ENCODE peak calls at places on chromosomes 4 and X, in eight cellular contexts. Q is GM23248, A is PC-3, X is fibroblast of lung, O is mesenchymal stem cell, Y is mammary epithelial cell, F is H1, B is HCT116. R is an unnamed sample. For H3K9me3 and H3K36me3, the result is how much of the 10 kb centered on the place peaks cover.

GRCh38 chrX:27555514-27555913 is 34.6 kb upstream of the DCAF8L2 start:
- DNase-seq in O (peak), Y (peak), A (peak), B (no peak), Q (peak), F (no peak), X (peak), R (peak)

GRCh38 chrX:67961516-67961915 is 417.7 kb downstream of the AR start:
- DNase-seq in O (no peak), Y (no peak), X (no peak), Q (no peak), B (no peak), F (no peak), A (no peak), R (no peak)

GRCh38 chr4:53614616-53615015 is 23.3 kb upstream of the LNX1 start:
- DNase-seq in X (no peak), Q (peak), A (peak), Y (no peak), F (no peak), O (no peak), B (no peak), R (no peak)

GRCh38 chrX:23765449-23765848 is 17.5 kb upstream of the SAT1 start:
- DNase-seq in A (peak), X (no peak), F (no peak), B (no peak), Q (peak), O (no peak), Y (peak), R (no peak)

GRCh38 chr4:159487284-159487747 is 384.4 kb downstream of the RAPGEF2 start:
- DNase-seq in B (peak), A (peak), X (peak), O (peak), Q (peak), Y (peak), F (peak), R (peak)

GRCh38 chrX:3317191-3317718 is 29.2 kb downstream of the MXRA5 start:
- DNase-seq in B (no peak), A (no peak), F (no peak), O (no peak), X (no peak), Y (no peak), Q (no peak), R (no peak)

GRCh38 chr4:168923526-168924194 is 86.4 kb downstream of the CBR4 start:
- DNase-seq in Q (peak), F (no peak), A (peak), X (peak), B (peak), O (peak), Y (peak), R (peak)

GRCh38 chr4:108356209-108356535 is 187.4 kb upstream of the LEF1 start:
- DNase-seq in Y (no peak), Q (no peak), X (no peak), F (no peak), O (no peak), A (no peak), B (no peak), R (no peak)

GRCh38 chr4:86496094-86497060 is 97.7 kb upstream of the PTPN13 start:
- DNase-seq in F (no peak), B (peak), A (peak), X (peak), Q (peak), O (peak), Y (peak), R (peak)

GRCh38 chrX:45849261-45849660 is 648.6 kb upstream of the DIPK2B start:
- DNase-seq in A (peak), F (no peak), X (peak), Y (peak), O (peak), Q (peak), B (peak), R (peak)

GRCh38 chrX:149962859-149963757 is 24.8 kb upstream of the EOLA2 start:
- DNase-seq in A (peak), B (peak), F (no peak), O (peak), X (peak), Y (peak), Q (peak), R (peak)

GRCh38 chr4:147057631-147057980 is 111.9 kb upstream of the TTC29 start:
- DNase-seq in B (no peak), A (peak), F (no peak), X (peak), Q (peak), O (peak), Y (peak), R (peak)

GRCh38 chr4:35934370-35934981 is 309.8 kb downstream of the ARAP2 start:
- DNase-seq in F (no peak), O (peak), X (peak), A (peak), Y (peak), B (peak), Q (peak), R (peak)

GRCh38 chr4:53923921-53924320 is 140.5 kb downstream of the CHIC2 start:
- DNase-seq in X (no peak), B (no peak), O (no peak), Y (peak), F (no peak), Q (no peak), A (peak), R (no peak)

GRCh38 chrX:43349363-43349762 is 306.7 kb upstream of the MAOA start:
- DNase-seq in O (peak), Y (peak), A (peak), F (no peak), B (peak), X (no peak), Q (peak), R (peak)

GRCh38 chr4:20248155-20248558 is 3.5 kb upstream of the SLIT2 start:
- DNase-seq in B (peak), X (peak), F (no peak), A (peak), Q (peak), O (peak), Y (no peak), R (peak)

GRCh38 chrX:13702390-13702789 is 13.5 kb downstream of the RAB9A start:
- DNase-seq in B (no peak), O (no peak), A (no peak), X (no peak), Q (no peak), F (no peak), Y (no peak), R (no peak)

GRCh38 chr4:108030332-108030731 is 40.6 kb downstream of the HADH start:
- DNase-seq in X (peak), O (peak), A (peak), Y (peak), F (peak), B (peak), Q (peak), R (peak)

GRCh38 chr4:48370260-48371134 is 29.2 kb downstream of the SLAIN2 start:
- DNase-seq in B (no peak), F (no peak), O (no peak), Y (no peak), X (no peak), Q (no peak), A (no peak), R (no peak)

GRCh38 chrX:65241059-65241721 is 264.9 kb upstream of the ZC4H2 start:
- DNase-seq in Q (peak), Y (no peak), F (no peak), O (no peak), B (no peak), A (no peak), X (no peak), R (peak)

GRCh38 chr4:37770016-37770415 is 56.5 kb upstream of the PGM2 start:
- DNase-seq in Q (peak), F (no peak), Y (no peak), B (no peak), X (peak), A (no peak), O (no peak), R (peak)

GRCh38 chrX:151723156-151723760 is 7.4 kb downstream of the FATE1 start:
- DNase-seq in B (no peak), O (no peak), F (no peak), A (no peak), X (no peak), Y (no peak), Q (no peak), R (no peak)
- H3K9me3 ChIP-seq in B (under half), O (under half), F (under half), A (under half), X (under half), Y (under half), Q (under half), R (under half)

GRCh38 chrX:16842684-16843083 is 27.5 kb downstream of the RBBP7 start:
- DNase-seq in Y (no peak), Q (peak), X (peak), A (no peak), O (no peak), B (no peak), F (no peak), R (no peak)
- H3K36me3 ChIP-seq in Y (under half), Q (under half), X (under half), A (half or more), O (under half), B (under half), F (under half), R (half or more)

GRCh38 chr4:82754546-82755165 is 43.9 kb downstream of the SCD5 start:
- DNase-seq in Y (no peak), O (no peak), F (no peak), B (no peak), A (no peak), Q (no peak), X (no peak), R (no peak)
- H3K9ac ChIP-seq in Y (no peak), O (no peak), F (no peak), B (no peak), A (no peak), Q (no peak), X (no peak), R (no peak)

DNA sequence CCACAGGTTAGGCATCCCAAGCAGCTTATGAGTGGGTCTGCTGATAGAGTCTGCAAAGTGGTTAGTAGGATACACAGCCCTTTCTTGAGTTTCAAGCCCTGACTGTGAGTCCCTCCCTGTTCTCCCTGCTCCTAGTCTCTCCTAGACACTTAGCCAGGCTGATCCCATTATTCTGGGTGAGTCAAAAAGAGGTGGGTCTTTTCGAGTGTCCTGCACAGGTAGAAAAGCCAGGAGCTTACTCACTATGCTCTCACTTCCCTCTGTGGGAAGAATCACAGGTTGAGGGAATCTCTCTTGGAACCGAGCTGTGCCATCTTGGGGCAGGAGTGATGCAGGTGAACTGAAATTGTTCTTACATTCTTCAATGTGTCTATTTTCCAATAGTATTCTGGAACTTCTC is 29.7 kb downstream of the SCLT1 start:
- DNase-seq in Y (peak), O (no peak), Q (no peak), A (peak), X (no peak), F (no peak), B (no peak), R (no peak)
- H3K9me3 ChIP-seq in Y (under half), O (half or more), Q (under half), A (under half), X (under half), F (under half), B (under half), R (under half)

DNA sequence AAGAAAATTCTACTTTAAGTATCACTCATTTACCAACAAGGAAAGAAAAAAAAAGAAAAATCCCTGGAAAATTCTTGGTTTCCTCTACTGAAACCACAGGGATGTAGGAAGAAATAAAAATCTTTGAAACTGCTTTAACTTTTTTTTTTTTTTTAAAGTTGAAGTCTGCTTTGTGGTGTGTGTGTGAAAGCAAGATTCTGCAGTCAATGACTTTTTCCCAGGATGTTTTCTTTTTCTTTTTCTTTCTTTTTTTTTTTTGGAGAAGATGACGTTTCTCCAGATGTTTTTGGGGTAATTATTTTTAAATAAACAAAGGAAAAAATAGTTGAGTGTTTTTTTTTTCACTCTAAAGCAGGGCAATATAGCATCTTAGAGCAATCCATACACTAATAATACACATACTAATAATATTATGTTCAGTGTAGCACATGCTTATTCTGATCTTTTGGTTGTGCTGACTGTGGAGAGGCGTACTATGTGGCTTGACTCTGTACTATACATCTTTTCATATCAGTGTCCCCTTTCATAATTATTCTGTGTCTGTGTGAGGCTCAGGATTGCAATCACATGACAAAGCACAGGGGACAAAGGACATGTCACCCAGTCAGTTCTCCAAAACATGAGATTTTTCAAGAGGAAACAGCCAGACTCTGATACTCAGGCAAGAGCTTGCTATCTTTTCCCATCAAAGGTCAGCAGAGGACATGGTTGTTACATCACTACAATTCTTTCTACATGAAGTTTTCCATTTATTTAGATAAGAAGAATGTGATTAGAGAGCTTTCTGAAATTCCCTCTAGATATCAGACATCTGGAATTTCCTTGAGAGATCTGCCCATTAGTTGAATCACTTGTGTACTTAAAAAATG is 111.0 kb downstream of the PDE5A start:
- DNase-seq in O (peak), B (no peak), F (no peak), A (no peak), Y (no peak), X (peak), Q (peak), R (peak)
- H3K36me3 ChIP-seq in O (under half), B (under half), F (under half), A (under half), Y (under half), X (under half), Q (under half), R (under half)

GRCh38 chr4:76074468-76074867 is at the start of gene ART3:
- DNase-seq in B (no peak), Y (no peak), X (no peak), O (peak), A (no peak), Q (no peak), F (no peak), R (no peak)

GRCh38 chr4:76078033-76078613 is 3.6 kb downstream of the ART3 start:
- DNase-seq in B (no peak), F (no peak), Y (no peak), Q (no peak), A (no peak), X (no peak), O (no peak), R (peak)

GRCh38 chr4:76074995-76075600 is 589 bp downstream of the ART3 start:
- DNase-seq in Y (no peak), O (no peak), Q (no peak), F (no peak), X (no peak), A (no peak), B (no peak), R (no peak)

GRCh38 chr4:76067652-76068286 is 6.7 kb upstream of the ART3 start:
- DNase-seq in O (peak), F (no peak), Q (peak), X (peak), Y (peak), B (peak), A (peak), R (peak)

GRCh38 chr4:76072760-76073159 is 1.7 kb upstream of the ART3 start:
- DNase-seq in F (no peak), Y (no peak), X (no peak), Q (no peak), A (no peak), B (no peak), O (no peak), R (no peak)
- H3K9ac ChIP-seq in F (no peak), Y (no peak), X (no peak), Q (no peak), A (no peak), B (no peak), O (no peak), R (no peak)

DNA sequence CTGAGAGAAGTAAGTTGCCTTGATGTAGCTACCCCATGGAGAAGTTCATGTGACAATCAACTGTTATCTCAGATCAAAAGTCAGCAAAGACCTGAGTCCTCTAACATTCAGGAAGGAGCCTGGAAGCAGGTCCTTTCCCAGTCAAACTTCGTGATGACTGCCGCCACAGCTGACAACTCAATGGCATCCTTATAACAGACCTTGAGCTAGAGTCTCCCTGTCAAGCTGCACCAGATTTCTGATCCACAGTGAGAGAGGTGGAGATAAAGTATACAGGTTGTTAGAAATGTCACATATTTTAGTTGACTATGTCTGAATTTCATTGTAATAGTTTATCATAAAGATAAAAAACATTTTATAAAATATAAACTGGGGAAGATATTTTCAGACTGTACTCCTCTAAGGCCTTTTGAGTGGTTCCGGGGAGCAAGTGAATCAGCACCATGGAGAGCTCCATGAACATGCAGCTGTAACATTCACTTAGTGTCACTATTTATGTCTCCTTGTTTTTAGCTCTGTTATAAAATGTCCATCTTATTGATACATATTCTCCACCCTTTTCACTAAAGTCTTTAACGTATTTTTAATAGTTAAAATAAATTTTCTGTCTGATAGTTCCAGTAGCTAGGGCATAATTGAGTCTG is 1653.5 kb upstream of the AGA start:
- DNase-seq in F (no peak), O (peak), Y (no peak), Q (peak), B (no peak), A (peak), X (peak), R (peak)
- H3K9me3 ChIP-seq in F (under half), O (under half), Y (under half), Q (under half), B (under half), A (under half), X (under half), R (under half)

R was measured in adipocyte.